ENCODE peak calls at places on chromosomes 1 and 21, in ten cellular contexts. P, Y, J, Q, D, O, N, S, C and W are unnamed samples.

GRCh38 chr1:214966366-214966765 is 116.2 kb upstream of the KCNK2 start:
- DNase-seq in P (no peak), Y (no peak), J (no peak), Q (no peak), D (no peak), O (no peak), N (peak), S (no peak), C (no peak), W (no peak)

GRCh38 chr1:16905112-16905855 is 9.5 kb downstream of the RNU1-2 start:
- DNase-seq in P (peak), Y (peak), J (peak), Q (peak), D (peak), O (peak), N (peak), S (no peak), C (no peak), W (peak)

GRCh38 chr1:224089583-224089982 is 24.3 kb upstream of the FBXO28 start:
- DNase-seq in P (no peak), Y (no peak), J (no peak), Q (no peak), D (no peak), O (no peak), N (no peak), S (no peak), C (no peak), W (no peak)

GRCh38 chr1:177872563-177872900 is 97.3 kb downstream of the SEC16B start:
- DNase-seq in P (no peak), Y (no peak), J (peak), Q (no peak), D (no peak), O (no peak), N (peak), S (no peak), C (no peak), W (no peak)

GRCh38 chr1:242225770-242226573 is 227.1 kb upstream of the MAP1LC3C start:
- DNase-seq in P (no peak), Y (peak), J (no peak), Q (no peak), D (no peak), O (peak), N (no peak), S (no peak), C (no peak), W (no peak)

GRCh38 chr21:45910548-45911221 is 70.9 kb upstream of the COL6A1 start:
- DNase-seq in P (no peak), Y (no peak), J (peak), Q (no peak), D (no peak), O (no peak), N (no peak), S (no peak), C (no peak), W (no peak)

GRCh38 chr1:24043345-24044032 is 63.4 kb upstream of the SRSF10 start:
- DNase-seq in P (no peak), Y (no peak), J (no peak), Q (no peak), D (no peak), O (no peak), N (no peak), S (no peak), C (no peak), W (no peak)

GRCh38 chr21:31173881-31174555 is 135.7 kb upstream of the KRTAP19-8 start:
- DNase-seq in P (no peak), Y (no peak), J (no peak), Q (no peak), D (peak), O (no peak), N (no peak), S (peak), C (peak), W (no peak)

GRCh38 chr1:66271904-66272254 is 262.1 kb upstream of the SGIP1 start:
- DNase-seq in P (peak), Y (peak), J (peak), Q (no peak), D (peak), O (peak), N (peak), S (no peak), C (peak), W (peak)

GRCh38 chr1:236702995-236703394 is 16.7 kb downstream of the ACTN2 start:
- DNase-seq in P (no peak), Y (no peak), J (no peak), Q (no peak), D (no peak), O (no peak), N (no peak), S (no peak), C (no peak), W (no peak)

GRCh38 chr1:32806910-32807523 is 10.1 kb downstream of the YARS1 start:
- DNase-seq in P (no peak), Y (no peak), J (no peak), Q (no peak), D (no peak), O (peak), N (peak), S (peak), C (no peak), W (no peak)

GRCh38 chr1:215507119-215507518 is 60.0 kb upstream of the KCTD3 start:
- DNase-seq in P (no peak), Y (no peak), J (no peak), Q (no peak), D (no peak), O (no peak), N (peak), S (no peak), C (no peak), W (peak)

GRCh38 chr21:30391615-30392014 is 4.2 kb upstream of the KRTAP13-1 start:
- DNase-seq in P (no peak), Y (no peak), J (no peak), Q (no peak), D (no peak), O (no peak), N (no peak), S (no peak), C (no peak), W (no peak)

GRCh38 chr1:174352117-174352516 is 95.6 kb upstream of the GPR52 start:
- DNase-seq in P (no peak), Y (peak), J (no peak), Q (no peak), D (no peak), O (no peak), N (peak), S (no peak), C (no peak), W (no peak)

GRCh38 chr1:220881918-220882891 is 3.0 kb downstream of the HLX start:
- DNase-seq in P (no peak), Y (no peak), J (no peak), Q (no peak), D (no peak), O (no peak), N (peak), S (no peak), C (peak), W (peak)

GRCh38 chr1:236059011-236059410 is 5.9 kb downstream of the NID1 start:
- DNase-seq in P (no peak), Y (no peak), J (no peak), Q (no peak), D (no peak), O (no peak), N (no peak), S (no peak), C (no peak), W (no peak)

GRCh38 chr1:37033355-37034291 is 692 bp downstream of the GRIK3 start:
- DNase-seq in P (no peak), Y (no peak), J (peak), Q (no peak), D (no peak), O (no peak), N (no peak), S (no peak), C (no peak), W (no peak)

GRCh38 chr1:181640959-181641358 is 157.6 kb downstream of the CACNA1E start:
- DNase-seq in P (no peak), Y (no peak), J (no peak), Q (no peak), D (no peak), O (no peak), N (no peak), S (no peak), C (no peak), W (no peak)

GRCh38 chr21:43304206-43304605 is 122.7 kb downstream of the SIK1 start:
- DNase-seq in P (no peak), Y (no peak), J (no peak), Q (no peak), D (no peak), O (no peak), N (no peak), S (no peak), C (no peak), W (no peak)

GRCh38 chr1:212675675-212676074 is 24.0 kb downstream of the BATF3 start:
- DNase-seq in P (no peak), Y (no peak), J (no peak), Q (no peak), D (no peak), O (no peak), N (no peak), S (no peak), C (no peak), W (no peak)

GRCh38 chr1:87024936-87025537 is 110.6 kb downstream of the HS2ST1 start:
- DNase-seq in P (no peak), Y (peak), J (peak), Q (no peak), D (no peak), O (peak), N (peak), S (no peak), C (no peak), W (peak)

GRCh38 chr21:35198004-35198403 is 148.9 kb upstream of the RUNX1 start:
- DNase-seq in P (peak), Y (peak), J (no peak), Q (no peak), D (no peak), O (peak), N (peak), S (no peak), C (peak), W (peak)

GRCh38 chr1:212060632-212061472 is 25.3 kb downstream of the DTL start:
- DNase-seq in P (no peak), Y (peak), J (no peak), Q (no peak), D (no peak), O (no peak), N (no peak), S (no peak), C (no peak), W (no peak)

GRCh38 chr1:169488157-169488556 is 2.4 kb upstream of the SLC19A2 start:
- DNase-seq in P (no peak), Y (no peak), J (no peak), Q (no peak), D (no peak), O (no peak), N (no peak), S (no peak), C (no peak), W (peak)

GRCh38 chr1:212671342-212672031 is 28.2 kb downstream of the BATF3 start:
- DNase-seq in P (no peak), Y (peak), J (peak), Q (no peak), D (peak), O (peak), N (peak), S (no peak), C (peak), W (peak)

GRCh38 chr1:93766451-93766850 is 84.8 kb upstream of the BCAR3 start:
- DNase-seq in P (no peak), Y (no peak), J (no peak), Q (no peak), D (no peak), O (no peak), N (no peak), S (no peak), C (no peak), W (no peak)

GRCh38 chr1:226149806-226150205 is 36.7 kb downstream of the ACBD3 start:
- DNase-seq in P (no peak), Y (no peak), J (peak), Q (no peak), D (no peak), O (no peak), N (peak), S (no peak), C (no peak), W (peak)

GRCh38 chr1:150829751-150830150 is 21.7 kb upstream of the CTSK start:
- DNase-seq in P (no peak), Y (no peak), J (no peak), Q (no peak), D (no peak), O (no peak), N (no peak), S (no peak), C (no peak), W (no peak)

GRCh38 chr1:201885531-201886075 is 3.1 kb upstream of the SHISA4 start:
- DNase-seq in P (no peak), Y (peak), J (no peak), Q (no peak), D (peak), O (no peak), N (peak), S (no peak), C (no peak), W (peak)

GRCh38 chr1:24318988-24319863 is at the start of gene GRHL3:
- DNase-seq in P (peak), Y (peak), J (no peak), Q (peak), D (no peak), O (no peak), N (no peak), S (peak), C (no peak), W (no peak)

DNA sequence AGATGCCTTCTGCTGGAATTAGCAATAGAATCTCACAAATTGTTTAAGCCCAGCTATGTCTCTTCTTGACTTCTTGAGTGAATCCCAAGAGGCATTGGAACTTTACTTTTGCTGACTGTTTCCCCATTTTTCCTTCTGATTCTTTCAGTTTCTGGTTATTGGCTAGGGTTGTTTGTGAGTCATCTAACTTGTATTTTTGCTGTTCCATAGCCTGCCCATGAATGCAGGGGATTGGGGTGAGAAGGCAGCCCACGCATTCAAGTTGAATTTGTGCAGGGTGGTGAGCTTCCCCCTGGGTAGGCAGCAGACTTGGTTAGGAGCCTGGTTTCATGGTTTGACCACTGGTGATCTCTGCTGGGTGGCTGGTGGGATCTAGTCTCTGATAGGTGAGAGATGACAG is 10.4 kb upstream of the KLF17 start:
- DNase-seq in P (no peak), Y (peak), J (no peak), Q (no peak), D (no peak), O (no peak), N (peak), S (no peak), C (no peak), W (peak)
- H3K4me3 ChIP-seq in P (no peak), Y (no peak), J (no peak), Q (no peak), D (no peak), O (no peak), N (no peak), S (no peak), C (no peak), W (no peak)

GRCh38 chr1:213858581-213858980 is 129.2 kb upstream of the PROX1 start:
- DNase-seq in P (no peak), Y (no peak), J (no peak), Q (peak), D (no peak), O (no peak), N (no peak), S (no peak), C (no peak), W (no peak)
- TF ChIP-seq CTCF in P (no peak), Y (no peak), J (no peak), Q (peak), D (no peak), O (no peak), N (no peak), S (no peak), C (no peak), W (no peak)

DNA sequence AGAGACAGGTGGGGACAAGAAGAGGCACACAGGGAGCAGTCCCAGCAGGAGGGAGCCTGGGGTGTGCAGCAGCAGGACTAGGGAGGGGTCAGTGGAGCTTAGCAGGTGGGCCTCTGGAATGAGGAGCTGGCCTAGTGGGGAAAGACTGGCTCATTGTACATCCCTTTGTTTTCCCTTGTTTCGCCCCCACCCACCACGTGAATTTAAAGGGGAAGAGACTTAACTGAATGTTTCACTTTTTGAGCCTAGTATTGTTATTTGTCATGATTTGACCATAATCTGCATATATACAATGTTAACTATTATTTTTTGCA is 181.7 kb downstream of the DHRS3 start:
- DNase-seq in P (no peak), Y (no peak), J (no peak), Q (no peak), D (no peak), O (no peak), N (no peak), S (no peak), C (no peak), W (no peak)
- H3K4me3 ChIP-seq in P (no peak), Y (no peak), J (no peak), Q (no peak), D (no peak), O (no peak), N (no peak), S (no peak), C (no peak), W (no peak)

GRCh38 chr1:199704231-199704630 is 323.3 kb upstream of the NR5A2 start:
- DNase-seq in P (no peak), Y (no peak), J (no peak), Q (no peak), D (no peak), O (no peak), N (no peak), S (no peak), C (no peak), W (no peak)
- TF ChIP-seq CTCF in P (no peak), Y (no peak), J (no peak), Q (no peak), D (no peak), O (no peak), N (no peak), S (no peak), C (no peak), W (no peak)

GRCh38 chr1:108745980-108746381 is 493 bp upstream of the STXBP3 start:
- DNase-seq in P (no peak), Y (no peak), J (no peak), Q (no peak), D (no peak), O (no peak), N (no peak), S (no peak), C (no peak), W (no peak)
- H3K4me3 ChIP-seq in P (no peak), Y (no peak), J (no peak), Q (no peak), D (no peak), O (no peak), N (no peak), S (no peak), C (peak), W (no peak)

GRCh38 chr1:162674018-162674608 is 41.8 kb downstream of the DDR2 start:
- DNase-seq in P (no peak), Y (no peak), J (peak), Q (no peak), D (no peak), O (no peak), N (peak), S (no peak), C (no peak), W (peak)
- TF ChIP-seq CTCF in P (no peak), Y (no peak), J (no peak), Q (no peak), D (no peak), O (no peak), N (no peak), S (no peak), C (no peak), W (no peak)

GRCh38 chr1:184970691-184971161 is 3.6 kb downstream of the NIBAN1 start:
- DNase-seq in P (no peak), Y (peak), J (peak), Q (no peak), D (no peak), O (no peak), N (peak), S (no peak), C (no peak), W (peak)
- H3K4me3 ChIP-seq in P (no peak), Y (no peak), J (peak), Q (no peak), D (no peak), O (no peak), N (no peak), S (peak), C (peak), W (no peak)

GRCh38 chr1:9198538-9199361 is 35.8 kb upstream of the H6PD start:
- DNase-seq in P (no peak), Y (no peak), J (peak), Q (no peak), D (no peak), O (peak), N (no peak), S (no peak), C (no peak), W (peak)
- TF ChIP-seq CTCF in P (no peak), Y (no peak), J (peak), Q (no peak), D (peak), O (peak), N (peak), S (no peak), C (no peak), W (peak)

DNA sequence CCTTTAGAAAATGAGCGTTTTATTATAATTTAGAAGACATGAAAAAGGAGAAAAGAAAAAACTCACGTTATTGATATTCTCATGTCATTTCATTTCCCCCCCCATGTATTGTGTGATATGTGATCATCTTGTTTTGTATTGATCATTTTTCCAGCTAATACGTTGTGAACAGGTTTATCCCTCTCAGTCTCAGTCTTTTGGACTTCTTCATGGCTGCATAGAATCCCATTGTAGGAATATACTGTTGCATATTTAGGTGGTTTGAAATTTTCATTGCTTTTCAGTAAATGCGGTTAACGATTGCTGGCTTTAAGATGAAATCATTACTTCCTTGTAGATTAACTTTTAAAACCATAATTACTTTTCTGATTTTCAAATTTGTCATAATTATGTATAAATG is 1.6 kb downstream of the SON start:
- DNase-seq in P (no peak), Y (no peak), J (no peak), Q (no peak), D (no peak), O (no peak), N (no peak), S (no peak), C (no peak), W (no peak)
- H3K4me3 ChIP-seq in P (peak), Y (peak), J (peak), Q (peak), D (no peak), O (peak), N (peak), S (peak), C (peak), W (peak)

DNA sequence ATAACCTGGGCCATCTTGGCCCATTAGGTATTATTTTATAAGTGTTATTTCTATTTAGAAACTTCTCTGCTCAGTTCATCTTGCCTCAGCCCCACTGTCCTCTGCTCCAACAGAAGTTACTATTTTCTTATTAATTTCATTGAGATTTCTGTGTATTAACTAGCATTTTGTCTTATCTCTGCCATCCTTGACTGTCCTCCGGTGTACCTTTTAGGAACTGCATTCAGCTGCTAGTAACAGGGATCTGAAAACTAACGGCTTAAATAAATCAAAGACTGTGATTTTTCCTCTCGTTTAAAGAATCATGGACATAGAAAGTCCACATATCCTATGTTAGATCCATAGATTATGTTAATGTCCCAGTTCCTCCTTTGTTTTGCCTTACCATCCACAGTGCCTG is 382.5 kb downstream of the MATN1 start:
- DNase-seq in P (no peak), Y (no peak), J (peak), Q (no peak), D (no peak), O (no peak), N (no peak), S (no peak), C (no peak), W (no peak)
- TF ChIP-seq CTCF in P (peak), Y (peak), J (peak), Q (no peak), D (no peak), O (peak), N (no peak), S (no peak), C (no peak), W (no peak)